ENCODE peak calls at places on chromosome 19, in four cellular contexts. One of them, this sample, is unnamed.
A peak's percentile ranks its signal among the peaks of the same experiment; 100 is the strongest.

GRCh38 chr19:18646535-18647370 is 9.9 kb downstream of the KLHL26 start:
- DNase-seq in A673: no peak
- DNase-seq in osteoblast: peak; percentile 70
- DNase-seq in uterus: no peak
- DNase-seq in this sample: no peak

GRCh38 chr19:33414667-33415605 is 41.4 kb downstream of the CEBPG start:
- DNase-seq in uterus: no peak
- DNase-seq in A673: no peak
- DNase-seq in osteoblast: peak; percentile 66
- DNase-seq in this sample: no peak

GRCh38 chr19:28118235-28118634 is 1094.7 kb downstream of the UQCRFS1 start:
- DNase-seq in uterus: no peak
- DNase-seq in osteoblast: no peak
- DNase-seq in A673: no peak
- DNase-seq in this sample: no peak

GRCh38 chr19:6862673-6863078 is 24.7 kb upstream of the ADGRE1 start:
- DNase-seq in A673: peak; percentile 94
- DNase-seq in osteoblast: peak; percentile 90
- DNase-seq in uterus: peak; percentile 46
- DNase-seq in this sample: peak; percentile 92

GRCh38 chr19:35090160-35090794 is 25.3 kb upstream of the FXYD3 start:
- DNase-seq in A673: peak; percentile 74
- DNase-seq in uterus: peak; percentile 53
- DNase-seq in osteoblast: peak; percentile 96
- DNase-seq in this sample: no peak

GRCh38 chr19:4969772-4970531 is 1.0 kb downstream of the KDM4B start:
- DNase-seq in osteoblast: peak; percentile 65
- DNase-seq in uterus: no peak
- DNase-seq in A673: peak; percentile 42
- DNase-seq in this sample: peak; percentile 71

GRCh38 chr19:34733826-34734600 is at the start of gene ZNF181:
- DNase-seq in A673: peak; percentile 92
- DNase-seq in osteoblast: peak; percentile 97
- DNase-seq in uterus: peak; percentile 83
- DNase-seq in this sample: peak; percentile 94

GRCh38 chr19:16066611-16067104 is 9.6 kb upstream of the TPM4 start:
- DNase-seq in osteoblast: peak; percentile 82
- DNase-seq in A673: peak; percentile 77
- DNase-seq in uterus: peak; percentile 65
- DNase-seq in this sample: peak; percentile 49

GRCh38 chr19:32104465-32105235 is 240.8 kb upstream of the ZNF507 start:
- DNase-seq in osteoblast: no peak
- DNase-seq in uterus: peak; percentile 69
- DNase-seq in A673: peak; percentile 72
- DNase-seq in this sample: no peak

GRCh38 chr19:35134601-35135091 is at the start of gene LGI4:
- DNase-seq in uterus: no peak
- DNase-seq in A673: no peak
- DNase-seq in osteoblast: peak; percentile 92
- DNase-seq in this sample: no peak

GRCh38 chr19:40578442-40578908 is 1.8 kb downstream of the SHKBP1 start:
- DNase-seq in osteoblast: peak; percentile 43
- DNase-seq in uterus: no peak
- DNase-seq in A673: peak; percentile 73
- DNase-seq in this sample: no peak

GRCh38 chr19:35484637-35485036 is 5.6 kb downstream of the KRTDAP start:
- DNase-seq in uterus: no peak
- DNase-seq in A673: no peak
- DNase-seq in osteoblast: no peak
- DNase-seq in this sample: no peak

GRCh38 chr19:3494559-3494958 is 5.9 kb downstream of the DOHH start:
- DNase-seq in uterus: no peak
- DNase-seq in osteoblast: no peak
- DNase-seq in A673: no peak
- DNase-seq in this sample: no peak

GRCh38 chr19:7535035-7535992 is at the start of gene PNPLA6:
- DNase-seq in osteoblast: peak; percentile 100
- DNase-seq in uterus: peak; percentile 96
- DNase-seq in A673: peak; percentile 97
- DNase-seq in this sample: peak; percentile 98

GRCh38 chr19:40165362-40165937 is 25.8 kb upstream of the MAP3K10 start:
- DNase-seq in A673: peak; percentile 89
- DNase-seq in osteoblast: peak; percentile 93
- DNase-seq in uterus: no peak
- DNase-seq in this sample: peak; percentile 77

GRCh38 chr19:39126593-39127187 is 1.1 kb downstream of the PAK4 start:
- DNase-seq in uterus: no peak
- DNase-seq in A673: peak; percentile 64
- DNase-seq in osteoblast: peak; percentile 94
- DNase-seq in this sample: no peak

GRCh38 chr19:39125199-39125553 is 410 bp upstream of the PAK4 start:
- DNase-seq in A673: no peak
- DNase-seq in uterus: no peak
- DNase-seq in osteoblast: no peak
- DNase-seq in this sample: no peak

GRCh38 chr19:39126312-39126561 is 651 bp downstream of the PAK4 start:
- DNase-seq in osteoblast: no peak
- DNase-seq in A673: no peak
- DNase-seq in uterus: no peak
- DNase-seq in this sample: no peak

GRCh38 chr19:39124136-39124764 is 1.3 kb upstream of the PAK4 start:
- DNase-seq in A673: no peak
- DNase-seq in osteoblast: peak; percentile 34
- DNase-seq in uterus: no peak
- DNase-seq in this sample: no peak

GRCh38 chr19:39125554-39126311 is at the start of gene PAK4:
- DNase-seq in A673: peak; percentile 99
- DNase-seq in uterus: peak; percentile 98
- DNase-seq in osteoblast: peak; percentile 100
- DNase-seq in this sample: peak; percentile 98
- H3K27ac ChIP-seq in A673: peak within 1 kb of the TSS; percentile 94
- H3K27ac ChIP-seq in uterus: peak within 1 kb of the TSS; percentile 89
- H3K27ac ChIP-seq in osteoblast: peak within 1 kb of the TSS; percentile 66
- H3K27ac ChIP-seq in this sample: no peak within 1 kb of the TSS

DNA sequence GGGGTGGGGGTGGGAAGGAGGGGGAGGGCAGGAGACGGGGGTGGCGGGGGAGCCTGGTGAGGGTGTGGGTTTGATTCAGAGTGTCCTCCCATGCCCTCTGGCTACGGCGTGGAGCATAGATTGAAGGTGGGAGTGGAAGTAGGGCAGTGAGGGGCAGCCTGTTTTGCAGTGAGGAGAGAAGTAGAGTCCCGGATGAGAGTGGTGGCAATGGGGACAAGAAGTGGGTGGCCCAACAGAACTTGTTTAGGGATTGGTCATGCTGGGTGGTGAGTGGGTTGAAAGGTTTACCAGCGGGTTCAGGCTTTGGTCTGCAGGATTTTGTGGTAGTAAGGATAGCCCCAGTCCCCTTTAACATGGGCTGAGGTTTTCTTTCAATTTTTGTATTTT is 35.5 kb downstream of the SIPA1L3 start:
- DNase-seq in A673: no peak
- DNase-seq in osteoblast: no peak
- DNase-seq in uterus: no peak
- DNase-seq in this sample: peak; percentile 20
- H3K4me1 ChIP-seq in A673: no peaks in the 10 kb centered on the region
- H3K4me1 ChIP-seq in osteoblast: no peaks in the 10 kb centered on the region
- H3K4me1 ChIP-seq in uterus: no peaks in the 10 kb centered on the region
- H3K4me1 ChIP-seq in this sample: no peaks in the 10 kb centered on the region

GRCh38 chr19:54558339-54558738 is 15.3 kb upstream of the LILRA2 start:
- DNase-seq in A673: no peak
- DNase-seq in osteoblast: no peak
- DNase-seq in uterus: no peak
- DNase-seq in this sample: no peak

GRCh38 chr19:54556194-54556593 is 17.4 kb upstream of the LILRA2 start:
- DNase-seq in uterus: no peak
- DNase-seq in osteoblast: no peak
- DNase-seq in A673: no peak
- DNase-seq in this sample: no peak

GRCh38 chr19:54561840-54562239 is 11.8 kb upstream of the LILRA2 start:
- DNase-seq in uterus: no peak
- DNase-seq in A673: no peak
- DNase-seq in osteoblast: no peak
- DNase-seq in this sample: no peak

GRCh38 chr19:54560881-54561385 is 12.7 kb upstream of the LILRA2 start:
- DNase-seq in osteoblast: no peak
- DNase-seq in A673: no peak
- DNase-seq in uterus: no peak
- DNase-seq in this sample: no peak
- H3K4me3 ChIP-seq in osteoblast: no peak overlapping the region
- H3K4me3 ChIP-seq in A673: no peak overlapping the region
- H3K4me3 ChIP-seq in uterus: no peak overlapping the region
- H3K4me3 ChIP-seq in this sample: no peak overlapping the region

DNA sequence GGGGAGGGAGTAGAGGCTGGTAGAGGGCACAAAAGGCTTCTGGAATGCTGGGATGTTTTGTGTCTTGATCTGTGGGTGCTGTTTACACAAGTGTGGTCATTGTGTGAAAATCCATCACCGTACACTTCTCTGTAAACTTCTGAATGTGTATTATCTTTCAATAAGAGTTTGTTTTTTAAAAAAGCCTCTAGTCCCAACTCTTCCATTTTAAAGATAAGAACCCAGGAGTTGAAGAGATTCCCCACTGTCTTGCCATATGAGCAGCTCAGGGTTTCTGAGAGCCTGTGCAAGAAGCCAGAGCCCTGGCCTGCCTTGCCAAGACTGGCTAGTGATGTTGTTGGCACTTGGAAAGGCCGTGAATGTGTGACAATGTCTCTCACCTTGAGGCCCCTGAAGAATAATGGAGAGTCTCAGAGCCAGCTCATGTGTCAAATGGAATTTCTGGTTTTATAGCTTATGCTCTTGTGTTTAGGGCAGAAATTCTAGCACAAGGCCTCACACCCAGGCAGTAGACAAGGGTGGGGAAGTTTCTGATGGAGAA is 57.5 kb upstream of the NPAS1 start:
- DNase-seq in uterus: no peak
- DNase-seq in A673: no peak
- DNase-seq in osteoblast: no peak
- DNase-seq in this sample: peak; percentile 23
- H3K27ac ChIP-seq in uterus: no peak overlapping the region
- H3K27ac ChIP-seq in A673: no peak overlapping the region
- H3K27ac ChIP-seq in osteoblast: peak overlapping the region; percentile 100
- H3K27ac ChIP-seq in this sample: no peak overlapping the region

GRCh38 chr19:50843205-50843604 is 9.8 kb upstream of the KLK15 start:
- DNase-seq in osteoblast: no peak
- DNase-seq in uterus: no peak
- DNase-seq in A673: no peak
- DNase-seq in this sample: no peak

GRCh38 chr19:50844296-50844935 is 10.3 kb upstream of the KLK3 start:
- DNase-seq in osteoblast: no peak
- DNase-seq in uterus: no peak
- DNase-seq in A673: no peak
- DNase-seq in this sample: no peak

GRCh38 chr19:50843701-50844221 is 10.4 kb upstream of the KLK15 start:
- DNase-seq in uterus: no peak
- DNase-seq in A673: no peak
- DNase-seq in osteoblast: no peak
- DNase-seq in this sample: no peak

GRCh38 chr19:50839712-50840655 is 6.6 kb upstream of the KLK15 start:
- DNase-seq in A673: no peak
- DNase-seq in uterus: no peak
- DNase-seq in osteoblast: no peak
- DNase-seq in this sample: peak; percentile 21

DNA sequence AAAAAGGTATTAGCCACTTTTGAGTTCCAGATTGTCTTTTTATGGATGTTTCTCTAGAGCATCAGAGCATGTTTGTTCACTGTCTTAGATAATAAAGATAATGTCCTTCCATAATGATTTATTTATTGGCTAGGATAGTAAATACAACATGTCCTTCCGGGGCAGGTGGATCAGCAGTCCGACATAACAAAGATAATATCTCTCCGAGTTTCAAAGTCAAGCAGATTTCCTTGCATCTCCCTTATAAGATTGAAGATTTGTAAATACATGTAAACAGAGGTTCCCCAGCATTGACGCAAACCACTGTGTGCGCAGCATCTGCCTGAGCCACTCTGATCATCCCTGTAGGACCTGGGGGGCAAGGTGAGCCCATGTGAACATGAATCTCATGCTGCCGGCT is 8.8 kb upstream of the KLK15 start:
- DNase-seq in uterus: no peak
- DNase-seq in osteoblast: peak; percentile 37
- DNase-seq in A673: no peak
- DNase-seq in this sample: no peak
- H3K4me1 ChIP-seq in uterus: no peaks in the 10 kb centered on the region
- H3K4me1 ChIP-seq in osteoblast: no peaks in the 10 kb centered on the region
- H3K4me1 ChIP-seq in A673: no peaks in the 10 kb centered on the region
- H3K4me1 ChIP-seq in this sample: no peaks in the 10 kb centered on the region

GRCh38 chr19:46296722-46297431 is at the start of gene HIF3A:
- DNase-seq in uterus: peak; percentile 75
- DNase-seq in osteoblast: peak; percentile 70
- DNase-seq in A673: peak; percentile 86
- DNase-seq in this sample: peak; percentile 50
- H3K4me3 ChIP-seq in uterus: peak within 1 kb of the TSS; percentile 38
- H3K4me3 ChIP-seq in osteoblast: no peak within 1 kb of the TSS
- H3K4me3 ChIP-seq in A673: peak within 1 kb of the TSS; percentile 60
- H3K4me3 ChIP-seq in this sample: no peak within 1 kb of the TSS

GRCh38 chr19:1989513-1990229 is 25.8 kb downstream of the BTBD2 start:
- DNase-seq in osteoblast: no peak
- DNase-seq in A673: no peak
- DNase-seq in uterus: no peak
- DNase-seq in this sample: no peak

GRCh38 chr19:1990230-1991017 is 25.1 kb downstream of the BTBD2 start:
- DNase-seq in uterus: no peak
- DNase-seq in osteoblast: no peak
- DNase-seq in A673: no peak
- DNase-seq in this sample: no peak

GRCh38 chr19:1992759-1993260 is 22.7 kb downstream of the BTBD2 start:
- DNase-seq in A673: no peak
- DNase-seq in osteoblast: no peak
- DNase-seq in uterus: peak; percentile 17
- DNase-seq in this sample: no peak

GRCh38 chr19:1991018-1991390 is 24.5 kb downstream of the BTBD2 start:
- DNase-seq in A673: no peak
- DNase-seq in uterus: no peak
- DNase-seq in osteoblast: no peak
- DNase-seq in this sample: no peak

DNA sequence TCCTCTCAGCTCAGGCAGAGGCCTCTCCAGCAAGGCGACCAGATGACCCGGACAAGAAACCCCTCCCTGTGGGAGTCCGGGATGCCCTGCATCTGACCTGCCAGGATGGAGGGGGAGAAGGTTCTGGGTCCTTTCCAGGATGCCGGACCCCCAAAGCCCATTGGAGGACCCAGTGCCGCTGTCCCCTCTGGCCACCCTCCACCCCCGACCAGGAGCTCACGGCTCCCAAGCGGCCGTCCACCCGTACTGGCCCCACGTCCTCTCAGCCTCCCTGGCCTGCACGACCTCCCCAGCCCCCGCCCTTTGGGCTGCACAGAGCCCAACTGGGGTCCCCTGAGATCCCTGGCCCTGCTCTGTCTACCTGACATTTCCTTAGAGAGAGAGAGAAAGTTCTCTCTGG is 24.0 kb downstream of the BTBD2 start:
- DNase-seq in A673: no peak
- DNase-seq in osteoblast: no peak
- DNase-seq in uterus: no peak
- DNase-seq in this sample: no peak
- H3K27ac ChIP-seq in A673: no peak overlapping the region
- H3K27ac ChIP-seq in osteoblast: no peak overlapping the region
- H3K27ac ChIP-seq in uterus: no peak overlapping the region
- H3K27ac ChIP-seq in this sample: no peak overlapping the region

This sample was measured in aorta.